ENCODE peak calls at places on chromosomes 13 and 19, in six cellular contexts. R, F, B, U, S and E are unnamed samples.

GRCh38 chr19:34128558-34129250 is 43.6 kb upstream of the LSM14A start:
- DNase-seq in R (peak; percentile 5), F (no peak), B (no peak), U (no peak), S (no peak), E (no peak)

GRCh38 chr19:2150794-2151338 is 500 bp downstream of the AP3D1 start:
- DNase-seq in R (no peak), F (no peak), B (no peak), U (peak; percentile 35), S (peak; percentile 40), E (no peak)

GRCh38 chr19:38676023-38676877 is 28.8 kb downstream of the ACTN4 start:
- DNase-seq in R (peak; percentile 87), F (no peak), B (no peak), U (no peak), S (no peak), E (no peak)

GRCh38 chr13:21328201-21328600 is 130.9 kb downstream of the ZDHHC20 start:
- DNase-seq in R (no peak), F (no peak), B (no peak), U (no peak), S (no peak), E (no peak)

GRCh38 chr13:50318887-50319286 is 303.6 kb downstream of the KCNRG start:
- DNase-seq in R (no peak), F (no peak), B (no peak), U (no peak), S (no peak), E (no peak)

GRCh38 chr13:21010621-21011020 is 50.8 kb downstream of the LATS2 start:
- DNase-seq in R (peak; percentile 24), F (no peak), B (no peak), U (no peak), S (no peak), E (no peak)

GRCh38 chr19:39237200-39238184 is 7.3 kb downstream of the IFNL3 start:
- DNase-seq in R (no peak), F (no peak), B (no peak), U (peak; percentile 74), S (no peak), E (no peak)

GRCh38 chr13:34011552-34012085 is 193.7 kb downstream of the RFC3 start:
- DNase-seq in R (no peak), F (no peak), B (no peak), U (no peak), S (no peak), E (no peak)

GRCh38 chr13:30796132-30796832 is 60.9 kb downstream of the ALOX5AP start:
- DNase-seq in R (peak; percentile 80), F (no peak), B (no peak), U (no peak), S (no peak), E (no peak)

GRCh38 chr13:102799544-102800144 is 725 bp downstream of the BIVM start:
- DNase-seq in R (peak; percentile 35), F (no peak), B (no peak), U (peak; percentile 26), S (no peak), E (no peak)

GRCh38 chr13:46682015-46682414 is 114.9 kb downstream of the ESD start:
- DNase-seq in R (no peak), F (no peak), B (no peak), U (no peak), S (no peak), E (no peak)

GRCh38 chr13:34933349-34933748 is 8.7 kb upstream of the NBEA start:
- DNase-seq in R (no peak), F (no peak), B (no peak), U (no peak), S (no peak), E (no peak)

GRCh38 chr19:8370176-8371010 is 6.4 kb downstream of the ANGPTL4 start:
- DNase-seq in R (no peak), F (no peak), B (no peak), U (no peak), S (no peak), E (no peak)

GRCh38 chr19:16584825-16585801 is 12.9 kb upstream of the SLC35E1 start:
- DNase-seq in R (no peak), F (no peak), B (no peak), U (no peak), S (no peak), E (no peak)

GRCh38 chr19:55089279-55089944 is 13.7 kb downstream of the EPS8L1 start:
- DNase-seq in R (no peak), F (no peak), B (no peak), U (no peak), S (no peak), E (no peak)

GRCh38 chr19:55091126-55091910 is 15.6 kb downstream of the EPS8L1 start:
- DNase-seq in R (no peak), F (no peak), B (no peak), U (no peak), S (no peak), E (no peak)

GRCh38 chr19:55092423-55093318 is 17.0 kb downstream of the EPS8L1 start:
- DNase-seq in R (no peak), F (no peak), B (no peak), U (no peak), S (no peak), E (no peak)

GRCh38 chr19:55090564-55090963 is 14.9 kb downstream of the EPS8L1 start:
- DNase-seq in R (no peak), F (no peak), B (no peak), U (no peak), S (no peak), E (no peak)

DNA sequence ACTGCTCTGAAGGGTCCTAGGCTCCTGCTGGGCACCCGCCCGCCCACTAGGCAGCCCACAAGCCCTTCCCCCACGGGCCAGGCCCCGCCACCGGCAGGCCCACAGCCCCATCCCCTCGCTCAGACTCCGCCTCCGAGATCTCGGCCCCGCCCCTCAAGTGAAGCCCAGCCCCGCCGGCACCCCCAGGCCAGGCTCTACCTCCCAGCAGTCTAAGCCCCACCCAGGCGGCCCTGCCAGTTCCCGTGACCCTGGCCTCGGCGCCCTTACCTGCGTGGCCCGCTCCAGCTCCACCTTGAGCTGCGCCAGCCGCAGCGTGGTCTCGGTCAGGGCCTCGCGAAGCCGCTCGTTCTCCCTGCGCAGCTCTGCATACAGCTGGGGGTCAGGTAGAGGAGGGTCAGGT is 16.3 kb downstream of the EPS8L1 start:
- DNase-seq in R (no peak), F (no peak), B (no peak), U (no peak), S (no peak), E (no peak)
- H3K4me3 ChIP-seq in R (no peak overlapping the region), F (no peak overlapping the region), B (no peak overlapping the region), U (no peak overlapping the region), S (no peak overlapping the region), E (no peak overlapping the region)

GRCh38 chr19:19448238-19448544 is 42.7 kb downstream of the GATAD2A start:
- DNase-seq in R (no peak), F (no peak), B (no peak), U (no peak), S (no peak), E (no peak)
- H3K27ac ChIP-seq in R (peak overlapping the region; percentile 22), F (no peak overlapping the region), B (no peak overlapping the region), U (no peak overlapping the region), S (no peak overlapping the region), E (no peak overlapping the region)

GRCh38 chr19:41377977-41378707 is 1.8 kb downstream of the TMEM91 start:
- DNase-seq in R (no peak), F (no peak), B (no peak), U (no peak), S (peak; percentile 28), E (no peak)
- TF ChIP-seq CTCF in R (peak; percentile 13), F (peak; percentile 35), B (no peak), U (no peak), S (no peak), E (no peak)

GRCh38 chr19:46492841-46493235 is 2.8 kb downstream of the PNMA8B start:
- DNase-seq in R (no peak), F (no peak), B (no peak), U (no peak), S (no peak), E (no peak)

GRCh38 chr19:46493236-46494114 is 2.2 kb downstream of the PNMA8B start:
- DNase-seq in R (no peak), F (no peak), B (peak; percentile 54), U (peak; percentile 21), S (peak; percentile 50), E (no peak)

GRCh38 chr19:46494936-46495788 is 505 bp downstream of the PNMA8B start:
- DNase-seq in R (no peak), F (no peak), B (no peak), U (no peak), S (no peak), E (no peak)

GRCh38 chr19:46495789-46496099 is at the start of gene PNMA8B:
- DNase-seq in R (peak; percentile 43), F (no peak), B (peak; percentile 63), U (no peak), S (peak; percentile 67), E (no peak)

GRCh38 chr19:46494115-46494935 is 1.3 kb downstream of the PNMA8B start:
- DNase-seq in R (no peak), F (no peak), B (no peak), U (no peak), S (no peak), E (no peak)
- H3K4me3 ChIP-seq in R (no peak overlapping the region), F (no peak overlapping the region), B (peak overlapping the region; percentile 69), U (no peak overlapping the region), S (no peak overlapping the region), E (peak overlapping the region; percentile 68)

GRCh38 chr13:59447031-59447430 is 716.7 kb downstream of the DIAPH3 start:
- DNase-seq in R (peak; percentile 29), F (no peak), B (no peak), U (no peak), S (no peak), E (no peak)
- H3K27ac ChIP-seq in R (no peak overlapping the region), F (no peak overlapping the region), B (no peak overlapping the region), U (no peak overlapping the region), S (no peak overlapping the region), E (no peak overlapping the region)

DNA sequence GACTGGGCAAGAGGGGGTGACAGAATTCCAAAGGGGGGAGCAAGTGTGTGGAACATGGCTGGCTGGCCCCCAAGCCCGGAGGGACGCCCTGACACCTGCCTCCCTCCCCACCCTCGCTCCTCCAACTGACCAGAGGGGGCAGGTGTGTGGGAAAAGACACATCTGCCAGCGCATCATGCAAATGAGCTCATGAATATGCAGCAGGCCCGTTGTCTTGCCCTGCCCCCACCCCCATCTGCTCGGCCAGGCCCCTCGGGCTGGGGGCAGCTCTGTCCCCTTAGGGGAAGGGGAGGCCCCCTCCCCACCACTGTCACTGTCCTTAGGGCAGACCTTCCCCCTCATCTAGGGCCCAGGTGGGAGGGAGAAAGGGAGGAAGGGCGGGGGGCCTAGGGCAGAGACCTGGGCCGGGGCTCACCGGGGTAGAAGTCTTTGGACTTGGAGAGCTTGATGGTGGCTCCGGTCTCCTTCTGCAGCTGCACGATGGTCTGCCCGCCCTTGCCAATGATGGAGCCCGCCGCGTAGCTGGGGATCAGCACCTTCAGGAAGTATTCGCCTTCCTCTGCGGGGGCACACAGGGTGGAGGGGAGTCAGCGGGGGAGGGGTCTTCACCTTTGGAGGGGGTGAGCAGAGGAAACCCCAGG is 12.9 kb downstream of the NOVA2 start:
- DNase-seq in R (peak; percentile 13), F (no peak), B (no peak), U (no peak), S (no peak), E (no peak)
- TF ChIP-seq CTCF in R (no peak), F (no peak), B (no peak), U (no peak), S (no peak), E (no peak)

GRCh38 chr13:77478645-77478997 is 56.9 kb upstream of the SCEL start:
- DNase-seq in R (no peak), F (no peak), B (no peak), U (no peak), S (no peak), E (no peak)
- H3K4me3 ChIP-seq in R (peak overlapping the region; percentile 70), F (no peak overlapping the region), B (peak overlapping the region; percentile 62), U (no peak overlapping the region), S (no peak overlapping the region), E (peak overlapping the region; percentile 77)